ENCODE peak calls at places on chromosome X, in six cellular contexts. Y is heart left ventricle, V is heart right ventricle, B is right atrium auricular region, P is lower lobe of right lung, G is A549. Z is an unnamed sample. For H3K9me3, the result is how much of the 10 kb centered on the place peaks cover.

GRCh38 chrX:150291014-150291413 is 72.1 kb upstream of the MAMLD1 start:
- DNase-seq in Y (no peak), V (no peak), B (peak), P (no peak), G (no peak), Z (no peak)

GRCh38 chrX:41739871-41740270 is 15.9 kb downstream of the GPR82 start:
- DNase-seq in Y (no peak), V (no peak), B (no peak), P (no peak), G (no peak), Z (no peak)

GRCh38 chrX:149916745-149917392 is 12.5 kb upstream of the HSFX4 start:
- DNase-seq in Y (no peak), V (no peak), B (no peak), P (no peak), G (no peak), Z (no peak)

GRCh38 chrX:111511477-111511876 is at the start of gene SERTM2:
- DNase-seq in Y (no peak), V (no peak), B (no peak), P (no peak), G (no peak), Z (no peak)

GRCh38 chrX:40150503-40150902 is 52.7 kb upstream of the BCOR start:
- DNase-seq in Y (no peak), V (no peak), B (no peak), P (no peak), G (no peak), Z (no peak)

GRCh38 chrX:45142185-45142584 is 58.5 kb downstream of the DIPK2B start:
- DNase-seq in Y (no peak), V (no peak), B (no peak), P (no peak), G (no peak), Z (no peak)

GRCh38 chrX:53795583-53795982 is 109.1 kb upstream of the HUWE1 start:
- DNase-seq in Y (no peak), V (no peak), B (no peak), P (no peak), G (no peak), Z (no peak)

GRCh38 chrX:130682990-130683389 is 220.0 kb downstream of the ENOX2 start:
- DNase-seq in Y (no peak), V (no peak), B (no peak), P (no peak), G (no peak), Z (no peak)

GRCh38 chrX:43615677-43616076 is 40.4 kb upstream of the MAOA start:
- DNase-seq in Y (no peak), V (no peak), B (no peak), P (no peak), G (no peak), Z (no peak)

GRCh38 chrX:23993012-23993633 is 33.9 kb downstream of the KLHL15 start:
- DNase-seq in Y (no peak), V (no peak), B (no peak), P (no peak), G (no peak), Z (no peak)

GRCh38 chrX:114087543-114087942 is 496.3 kb upstream of the HTR2C start:
- DNase-seq in Y (no peak), V (no peak), B (no peak), P (no peak), G (no peak), Z (no peak)

GRCh38 chrX:154775611-154776349 is 13.1 kb downstream of the DKC1 start:
- DNase-seq in Y (peak), V (no peak), B (no peak), P (no peak), G (no peak), Z (no peak)

GRCh38 chrX:12423346-12423745 is 285.1 kb downstream of the FRMPD4 start:
- DNase-seq in Y (no peak), V (no peak), B (no peak), P (no peak), G (no peak), Z (no peak)

GRCh38 chrX:68462653-68463052 is 29.4 kb upstream of the OPHN1 start:
- DNase-seq in Y (no peak), V (no peak), B (no peak), P (no peak), G (no peak), Z (no peak)

GRCh38 chrX:130179170-130179569 is 7.4 kb downstream of the RAB33A start:
- DNase-seq in Y (no peak), V (no peak), B (no peak), P (no peak), G (no peak), Z (no peak)

GRCh38 chrX:17511556-17511955 is 136.6 kb downstream of the NHS start:
- DNase-seq in Y (no peak), V (no peak), B (no peak), P (no peak), G (no peak), Z (no peak)

GRCh38 chrX:130770615-130771014 is 132.4 kb downstream of the ENOX2 start:
- DNase-seq in Y (no peak), V (no peak), B (no peak), P (no peak), G (no peak), Z (no peak)

GRCh38 chrX:27598312-27598711 is 8.2 kb downstream of the DCAF8L2 start:
- DNase-seq in Y (no peak), V (no peak), B (no peak), P (no peak), G (no peak), Z (no peak)

GRCh38 chrX:13121020-13121419 is 76.6 kb upstream of the FAM9C start:
- DNase-seq in Y (no peak), V (no peak), B (no peak), P (no peak), G (no peak), Z (no peak)

GRCh38 chrX:6021316-6022091 is 207.2 kb downstream of the NLGN4X start:
- DNase-seq in Y (no peak), V (no peak), B (no peak), P (no peak), G (no peak), Z (no peak)

GRCh38 chrX:104270916-104271512 is 16.3 kb upstream of the ESX1 start:
- DNase-seq in Y (peak), V (peak), B (no peak), P (no peak), G (peak), Z (no peak)

GRCh38 chrX:100931218-100931924 is 2.7 kb upstream of the XKRX start:
- DNase-seq in Y (no peak), V (no peak), B (no peak), P (no peak), G (no peak), Z (no peak)

GRCh38 chrX:16160729-16161128 is 6.6 kb upstream of the MAGEB17 start:
- DNase-seq in Y (no peak), V (no peak), B (no peak), P (no peak), G (peak), Z (no peak)

GRCh38 chrX:53458082-53458481 is 23.9 kb upstream of the HSD17B10 start:
- DNase-seq in Y (no peak), V (no peak), B (no peak), P (no peak), G (no peak), Z (no peak)

GRCh38 chrX:153349952-153350351 is 16.0 kb downstream of the ZNF275 start:
- DNase-seq in Y (no peak), V (no peak), B (no peak), P (no peak), G (no peak), Z (no peak)

GRCh38 chrX:14673764-14674163 is 144.4 kb downstream of the GLRA2 start:
- DNase-seq in Y (no peak), V (no peak), B (no peak), P (no peak), G (peak), Z (no peak)

GRCh38 chrX:40169193-40170086 is 71.7 kb upstream of the BCOR start:
- DNase-seq in Y (peak), V (no peak), B (no peak), P (peak), G (peak), Z (peak)

GRCh38 chrX:12080265-12080664 is 58.0 kb upstream of the FRMPD4 start:
- DNase-seq in Y (no peak), V (no peak), B (no peak), P (no peak), G (peak), Z (no peak)

GRCh38 chrX:79270401-79270800 is 96.7 kb downstream of the ITM2A start:
- DNase-seq in Y (peak), V (peak), B (no peak), P (peak), G (no peak), Z (peak)

GRCh38 chrX:47958943-47959342 is 44.8 kb downstream of the ZNF182 start:
- DNase-seq in Y (no peak), V (no peak), B (no peak), P (no peak), G (no peak), Z (no peak)

GRCh38 chrX:30246769-30247489 is at the start of gene MAGEB1:
- DNase-seq in Y (no peak), V (no peak), B (no peak), P (no peak), G (no peak), Z (no peak)

GRCh38 chrX:43949669-43950068 is 23.5 kb downstream of the NDP start:
- DNase-seq in Y (peak), V (peak), B (no peak), P (peak), G (peak), Z (no peak)

GRCh38 chrX:145609951-145610511 is 207.6 kb upstream of the SLITRK2 start:
- DNase-seq in Y (no peak), V (no peak), B (no peak), P (no peak), G (no peak), Z (no peak)

GRCh38 chrX:44748014-44748413 is 95.8 kb upstream of the DUSP21 start:
- DNase-seq in Y (no peak), V (no peak), B (no peak), P (no peak), G (no peak), Z (no peak)

DNA sequence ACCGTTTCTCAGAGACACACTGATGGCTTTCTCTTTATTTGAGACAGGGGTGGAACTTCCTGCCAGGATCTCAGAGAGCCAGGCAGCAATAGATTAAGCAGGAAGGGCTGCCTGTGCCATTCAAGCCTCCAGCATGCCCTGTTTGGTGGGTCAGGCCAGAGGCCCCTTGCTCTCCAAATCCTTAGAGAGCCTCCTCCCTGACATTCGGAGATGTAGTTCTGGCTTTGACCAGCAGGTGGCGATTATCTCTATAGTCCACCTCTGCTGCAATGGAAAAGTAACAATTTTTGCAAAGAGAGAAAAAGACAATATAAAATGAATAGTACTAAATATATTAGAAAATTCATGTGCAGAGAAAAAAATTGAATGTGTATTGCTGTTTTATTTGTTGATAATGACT is 93.9 kb downstream of the NXF2B start:
- DNase-seq in Y (peak), V (no peak), B (peak), P (peak), G (peak), Z (peak)
- H3K9me3 ChIP-seq in Y (under half), V (under half), B (under half), P (under half), G (under half), Z (under half)

GRCh38 chrX:773292-774025 is 142.9 kb downstream of the SHOX start:
- DNase-seq in Y (no peak), V (no peak), B (no peak), P (no peak), G (no peak), Z (no peak)
- H3K9me3 ChIP-seq in Y (under half), V (under half), B (under half), P (under half), G (under half), Z (under half)

GRCh38 chrX:55715847-55716246 is 1.7 kb upstream of the RRAGB start:
- DNase-seq in Y (no peak), V (no peak), B (no peak), P (no peak), G (no peak), Z (no peak)

GRCh38 chrX:55710701-55711100 is 6.8 kb upstream of the RRAGB start:
- DNase-seq in Y (peak), V (no peak), B (no peak), P (no peak), G (no peak), Z (no peak)

GRCh38 chrX:55714111-55714510 is 3.4 kb upstream of the RRAGB start:
- DNase-seq in Y (no peak), V (no peak), B (no peak), P (no peak), G (no peak), Z (no peak)

GRCh38 chrX:55716937-55717336 is 612 bp upstream of the RRAGB start:
- DNase-seq in Y (no peak), V (no peak), B (no peak), P (no peak), G (no peak), Z (no peak)

GRCh38 chrX:55713635-55714034 is 3.9 kb upstream of the RRAGB start:
- DNase-seq in Y (no peak), V (no peak), B (no peak), P (no peak), G (no peak), Z (no peak)
- H3K9me3 ChIP-seq in Y (under half), V (under half), B (under half), P (under half), G (under half), Z (under half)

GRCh38 chrX:64843224-64843623 is 133.0 kb downstream of the ZC4H2 start:
- DNase-seq in Y (no peak), V (no peak), B (no peak), P (no peak), G (no peak), Z (no peak)

DNA sequence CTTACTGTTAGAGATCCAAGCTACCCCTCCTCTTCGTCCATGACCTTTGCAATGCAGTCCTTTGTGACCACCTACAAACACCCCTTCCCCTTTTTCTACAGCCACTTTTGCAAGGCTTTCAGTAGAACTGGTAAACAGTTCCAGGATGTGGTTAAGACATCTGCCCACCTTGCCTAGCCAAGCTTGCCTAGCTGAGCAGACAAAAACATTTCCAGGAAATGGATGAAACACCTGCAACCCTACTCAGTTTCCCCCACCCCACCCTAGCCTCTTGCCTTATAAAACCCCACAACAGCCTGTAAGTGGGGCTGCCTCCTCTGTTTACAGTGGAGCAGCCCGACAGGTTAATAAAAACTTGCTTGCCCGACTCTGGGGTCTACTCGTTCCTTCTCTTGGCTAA is 133.8 kb downstream of the ZC4H2 start:
- DNase-seq in Y (no peak), V (no peak), B (no peak), P (no peak), G (no peak), Z (no peak)
- H3K9me3 ChIP-seq in Y (under half), V (under half), B (under half), P (under half), G (under half), Z (under half)

GRCh38 chrX:155998116-155998515 is 620 bp downstream of the IL9R start:
- DNase-seq in Y (no peak), V (no peak), B (no peak), P (no peak), G (no peak), Z (no peak)
- H3K9me3 ChIP-seq in Y (under half), V (under half), B (under half), P (under half), G (under half), Z (under half)

GRCh38 chrX:75997692-75998091 is 175.2 kb upstream of the PBDC1 start:
- DNase-seq in Y (no peak), V (no peak), B (no peak), P (no peak), G (no peak), Z (no peak)
- H3K9me3 ChIP-seq in Y (under half), V (under half), B (under half), P (under half), G (under half), Z (under half)

GRCh38 chrX:18672008-18672407 is at the start of gene RS1:
- DNase-seq in Y (no peak), V (no peak), B (no peak), P (no peak), G (no peak), Z (no peak)

GRCh38 chrX:18668468-18668867 is 3.4 kb downstream of the RS1 start:
- DNase-seq in Y (no peak), V (no peak), B (no peak), P (no peak), G (no peak), Z (no peak)

GRCh38 chrX:18664947-18665346 is 7.0 kb downstream of the RS1 start:
- DNase-seq in Y (no peak), V (no peak), B (no peak), P (no peak), G (no peak), Z (no peak)

GRCh38 chrX:18666614-18667013 is 5.3 kb downstream of the RS1 start:
- DNase-seq in Y (no peak), V (no peak), B (no peak), P (peak), G (no peak), Z (no peak)

GRCh38 chrX:18668059-18668458 is 3.8 kb downstream of the RS1 start:
- DNase-seq in Y (no peak), V (no peak), B (no peak), P (no peak), G (no peak), Z (no peak)
- H3K9me3 ChIP-seq in Y (under half), V (under half), B (under half), P (under half), G (under half), Z (under half)

DNA sequence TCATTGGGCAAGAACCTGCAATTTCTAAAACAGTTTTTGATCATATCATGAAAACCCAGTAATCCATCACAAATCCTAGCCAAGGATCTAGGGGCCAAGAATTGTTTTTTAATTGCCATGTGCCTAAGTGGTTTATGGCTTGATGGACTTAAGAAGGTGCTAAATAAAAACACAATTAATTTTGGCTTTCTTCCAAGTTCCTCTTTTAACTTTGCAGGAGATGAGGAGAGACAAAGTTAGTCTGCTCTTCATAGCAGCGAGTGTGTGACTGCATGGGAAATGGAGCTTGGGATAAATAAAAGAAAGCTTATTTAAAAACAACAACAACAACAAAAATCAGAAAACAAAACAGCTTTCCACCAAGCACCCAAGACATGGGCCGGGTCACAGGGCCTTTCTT is 41.4 kb downstream of the ARHGEF9 start:
- DNase-seq in Y (no peak), V (no peak), B (no peak), P (no peak), G (no peak), Z (no peak)
- H3K9me3 ChIP-seq in Y (under half), V (under half), B (under half), P (under half), G (under half), Z (under half)